ENCODE peak calls at places on chromosomes 3 and 15, in ten cellular contexts. P is cardiac fibroblast, Q is breast epithelium, U is GM12864, C is DND-41, N is A673, G is right cardiac atrium, M is AG09309, D is ascending aorta, T is mammary epithelial cell. X is an unnamed sample.

GRCh38 chr15:85407421-85408269 is 27.2 kb downstream of the AKAP13 start:
- DNase-seq in N (no peak), Q (no peak), G (no peak), C (no peak), D (peak), T (peak), U (no peak), P (peak), M (peak), X (no peak)

GRCh38 chr3:197511130-197511529 is 44.6 kb downstream of the BDH1 start:
- DNase-seq in G (no peak), N (no peak), P (no peak), D (no peak), U (no peak), Q (no peak), M (no peak), C (no peak), T (peak), X (no peak)

GRCh38 chr15:73346735-73347312 is 21.9 kb downstream of the HCN4 start:
- DNase-seq in P (peak), C (peak), M (no peak), U (no peak), T (peak), D (no peak), N (peak), G (peak), Q (no peak), X (no peak)

GRCh38 chr15:31399544-31400171 is 73.0 kb downstream of the KLF13 start:
- DNase-seq in G (no peak), Q (no peak), T (peak), P (peak), N (no peak), D (no peak), U (no peak), C (no peak), M (no peak), X (peak)

GRCh38 chr3:9976736-9977709 is 9.6 kb downstream of the EMC3 start:
- DNase-seq in Q (peak), D (peak), M (peak), T (peak), P (peak), U (no peak), C (no peak), N (peak), G (peak), X (peak)

GRCh38 chr15:90730290-90730689 is 13.1 kb downstream of the BLM start:
- DNase-seq in U (no peak), P (no peak), M (no peak), N (no peak), C (no peak), D (no peak), T (no peak), G (no peak), Q (no peak), X (no peak)

GRCh38 chr15:35430301-35430700 is 115.7 kb downstream of the DPH6 start:
- DNase-seq in U (no peak), C (no peak), Q (no peak), M (no peak), P (no peak), T (no peak), D (no peak), G (no peak), N (no peak), X (no peak)

GRCh38 chr3:188179006-188179966 is 25.3 kb downstream of the LPP start:
- DNase-seq in T (no peak), U (no peak), Q (no peak), G (no peak), M (peak), C (no peak), N (no peak), D (no peak), P (no peak), X (peak)

GRCh38 chr3:171748341-171748918 is 61.9 kb downstream of the PLD1 start:
- DNase-seq in P (peak), M (no peak), U (no peak), C (no peak), T (no peak), N (no peak), G (no peak), Q (no peak), D (no peak), X (no peak)
- H3K4me3 ChIP-seq in P (no peak), M (no peak), U (no peak), C (no peak), T (no peak), N (no peak), G (no peak), Q (no peak), D (peak), X (no peak)

DNA sequence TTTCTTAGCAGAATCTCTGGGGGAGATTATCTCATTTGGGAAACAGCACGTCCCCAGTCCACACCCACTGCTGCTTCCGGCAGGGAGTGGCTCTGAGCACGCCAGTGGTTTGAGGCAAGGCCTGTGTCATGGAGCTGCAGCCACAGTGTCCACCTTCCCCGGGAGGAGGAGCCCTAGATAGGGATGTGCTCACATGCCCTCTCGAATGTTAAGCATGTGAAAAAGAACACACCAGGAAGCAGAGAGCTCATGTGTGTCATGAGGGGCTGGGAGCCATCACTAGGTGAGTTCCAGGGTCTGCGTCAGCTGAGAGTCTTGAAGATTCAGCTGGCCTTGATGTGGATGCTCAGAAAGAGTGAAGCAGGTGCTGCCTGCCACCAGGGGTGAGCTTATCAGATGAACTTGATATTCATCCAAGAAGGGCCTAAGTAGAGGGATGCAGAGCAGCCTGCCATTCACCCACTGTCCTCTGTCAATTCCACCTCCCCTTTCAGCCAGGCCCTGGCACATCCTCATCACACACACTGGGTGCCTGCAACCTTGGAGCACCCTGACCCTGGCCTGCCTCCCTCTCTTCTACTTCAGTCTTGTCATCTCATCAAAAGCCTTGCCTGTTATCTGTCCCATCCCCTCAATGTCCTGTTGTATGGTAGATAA is 16.3 kb downstream of the ITGA11 start:
- DNase-seq in N (no peak), D (no peak), T (no peak), M (no peak), G (peak), Q (peak), U (no peak), C (no peak), P (no peak), X (peak)
- H3K4me3 ChIP-seq in N (no peak), D (no peak), T (no peak), M (no peak), G (no peak), Q (no peak), U (no peak), C (no peak), P (no peak), X (no peak)

GRCh38 chr3:146033950-146034349 is 127.0 kb downstream of the PLOD2 start:
- DNase-seq in G (no peak), N (no peak), D (no peak), T (no peak), U (no peak), Q (no peak), M (no peak), C (no peak), P (no peak), X (no peak)
- H3K4me3 ChIP-seq in G (no peak), N (no peak), D (no peak), T (no peak), U (no peak), Q (no peak), M (no peak), C (no peak), P (no peak), X (no peak)

DNA sequence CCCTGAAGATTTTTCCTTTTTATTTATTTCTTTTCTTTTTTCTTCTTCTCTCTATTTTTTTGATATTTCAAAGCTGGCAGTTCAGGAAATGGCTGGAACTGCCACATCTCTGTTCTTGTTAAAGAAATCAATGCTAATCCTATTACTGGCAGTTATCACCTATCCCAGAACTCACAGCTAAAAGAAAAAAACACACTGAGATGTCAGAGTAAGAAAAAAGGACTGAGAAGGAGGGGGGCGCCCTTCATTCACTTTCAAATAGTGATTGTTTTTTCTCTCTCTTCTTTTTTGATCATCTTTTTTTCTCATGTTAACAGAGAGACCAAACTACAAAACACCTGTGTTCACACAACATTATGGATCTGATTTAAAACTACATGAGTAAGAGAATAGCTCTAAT is 337.1 kb downstream of the IL20RB start:
- DNase-seq in N (no peak), P (no peak), T (no peak), D (no peak), U (no peak), G (no peak), C (no peak), Q (no peak), M (no peak), X (no peak)
- H3K4me3 ChIP-seq in N (no peak), P (no peak), T (no peak), D (no peak), U (no peak), G (no peak), C (no peak), Q (no peak), M (no peak), X (no peak)

GRCh38 chr3:195095704-195096036 is 175.3 kb downstream of the XXYLT1 start:
- DNase-seq in G (no peak), Q (no peak), M (no peak), P (no peak), C (no peak), U (no peak), D (no peak), T (peak), N (no peak), X (no peak)

GRCh38 chr3:195094211-195094921 is 176.6 kb downstream of the XXYLT1 start:
- DNase-seq in C (peak), G (peak), M (no peak), D (no peak), P (no peak), U (peak), T (no peak), Q (no peak), N (peak), X (no peak)

GRCh38 chr3:195096053-195096452 is 174.9 kb downstream of the XXYLT1 start:
- DNase-seq in G (no peak), T (no peak), P (no peak), C (no peak), U (no peak), D (no peak), Q (no peak), N (no peak), M (no peak), X (no peak)

GRCh38 chr3:195093731-195094130 is 177.2 kb downstream of the XXYLT1 start:
- DNase-seq in M (no peak), U (no peak), N (no peak), T (no peak), P (no peak), C (no peak), Q (no peak), G (peak), D (no peak), X (no peak)

DNA sequence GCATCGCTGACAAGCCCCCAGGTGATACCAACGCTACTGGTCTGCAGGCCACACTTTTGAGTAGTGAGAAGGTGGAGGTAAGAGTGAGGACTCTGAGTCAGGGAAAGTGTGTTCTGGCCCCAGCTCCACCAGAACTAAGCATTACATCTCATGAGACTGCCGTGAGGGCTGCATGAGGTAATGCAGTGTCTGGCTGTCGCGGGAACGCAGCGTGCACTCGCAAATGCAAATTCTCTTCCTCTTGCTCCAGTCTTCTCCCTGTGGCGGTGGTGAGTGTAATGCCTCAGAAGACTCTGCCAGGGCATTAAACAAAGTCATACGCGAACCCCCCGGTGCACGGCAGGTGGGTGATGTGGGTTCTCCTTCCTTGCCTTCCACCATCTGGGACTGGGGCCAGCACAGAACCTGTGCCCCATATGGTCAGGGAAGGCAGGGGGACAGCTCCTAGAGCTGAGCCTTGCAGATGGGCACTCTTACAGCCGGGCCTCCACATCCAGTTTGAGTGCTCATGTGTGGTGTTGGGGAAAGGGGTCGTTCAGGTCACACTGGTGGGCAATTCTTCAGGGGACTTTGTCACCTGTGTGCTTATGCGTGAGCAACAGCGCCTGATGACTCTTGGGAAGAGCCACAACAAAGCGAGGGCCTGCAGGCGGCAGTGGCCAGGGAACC is 175.8 kb downstream of the XXYLT1 start:
- DNase-seq in N (peak), U (peak), P (no peak), Q (no peak), D (no peak), T (no peak), G (no peak), M (no peak), C (no peak), X (no peak)
- H3K4me3 ChIP-seq in N (no peak), U (peak), P (no peak), Q (no peak), D (no peak), T (no peak), G (no peak), M (no peak), C (no peak), X (no peak)

GRCh38 chr15:39922450-39923092 is 2.5 kb upstream of the GPR176 start:
- DNase-seq in C (no peak), Q (no peak), N (peak), M (no peak), P (no peak), G (no peak), D (no peak), U (no peak), T (no peak), X (no peak)
- H3K4me3 ChIP-seq in C (no peak), Q (no peak), N (no peak), M (no peak), P (no peak), G (no peak), D (no peak), U (no peak), T (no peak), X (no peak)

X was measured in lower leg skin.